ENCODE peak calls at places on chromosome 2, in ten cellular contexts. J is GM23248; I is NCI-H1694 treated with DMSO at 0.1 percent for 48 hours; F is stimulated activated CD4-positive, alpha-beta T cell treated with anti-CD3 and anti-CD28 coated beads, TNF-alpha, amount 100 ng/mL, for 4 hours; D is EL; S is GM03348; R is T-helper 2 cell; V is HEK293T; K is stimulated activated CD8-positive, alpha-beta memory T cell treated with anti-CD3 and anti-CD28 coated beads, Interleukin-2, amount 100 ng/mL, for 48 hours; G is foreskin fibroblast. Y is an unnamed sample.

GRCh38 chr2:120261387-120262006 is 8.8 kb downstream of the RALB start:
- DNase-seq in J (no peak), I (no peak), F (no peak), D (no peak), S (no peak), R (no peak), V (no peak), K (no peak), G (no peak), Y (no peak)

GRCh38 chr2:162343824-162344616 is at the start of gene GCA:
- DNase-seq in J (peak; percentile 93), I (no peak), F (peak; percentile 98), D (peak; percentile 93), S (peak; percentile 93), R (peak; percentile 93), V (peak; percentile 95), K (peak; percentile 95), G (peak; percentile 97), Y (peak; percentile 87)

GRCh38 chr2:72159211-72159610 is 11.5 kb upstream of the CYP26B1 start:
- DNase-seq in J (no peak), I (no peak), F (no peak), D (no peak), S (no peak), R (no peak), V (no peak), K (no peak), G (no peak), Y (no peak)

GRCh38 chr2:415986-416610 is 128.2 kb upstream of the ALKAL2 start:
- DNase-seq in J (no peak), I (no peak), F (no peak), D (no peak), S (no peak), R (no peak), V (no peak), K (no peak), G (no peak), Y (no peak)

GRCh38 chr2:26540306-26540705 is 62.4 kb upstream of the OTOF start:
- DNase-seq in J (no peak), I (no peak), F (no peak), D (no peak), S (no peak), R (no peak), V (no peak), K (no peak), G (no peak), Y (no peak)

GRCh38 chr2:19769513-19769912 is 132.3 kb downstream of the TTC32 start:
- DNase-seq in J (peak; percentile 53), I (peak; percentile 35), F (no peak), D (no peak), S (no peak), R (no peak), V (no peak), K (no peak), G (peak; percentile 33), Y (no peak)

GRCh38 chr2:46216213-46216612 is 81.0 kb upstream of the EPAS1 start:
- DNase-seq in J (peak; percentile 85), I (no peak), F (no peak), D (peak; percentile 59), S (no peak), R (no peak), V (no peak), K (no peak), G (peak; percentile 81), Y (no peak)

GRCh38 chr2:68740184-68740914 is 5.7 kb downstream of the ARHGAP25 start:
- DNase-seq in J (no peak), I (no peak), F (no peak), D (no peak), S (no peak), R (no peak), V (no peak), K (no peak), G (no peak), Y (no peak)